ENCODE peak calls at places on chromosomes 6 and 20, in four cellular contexts. E is GM12878, Z is K562, O is HepG2. W is an unnamed sample.

GRCh38 chr6:25384967-25385366 is 105.8 kb downstream of the CARMIL1 start:
- DNase-seq in O (no peak), Z (no peak), E (no peak), W (no peak)

GRCh38 chr6:4852938-4853337 is 76.7 kb downstream of the CDYL start:
- DNase-seq in E (no peak), O (no peak), Z (no peak), W (no peak)

GRCh38 chr6:47116616-47117015 is 74.5 kb upstream of the ADGRF1 start:
- DNase-seq in E (no peak), Z (no peak), O (no peak), W (no peak)

GRCh38 chr20:18001131-18001921 is 32.5 kb downstream of the MGME1 start:
- DNase-seq in E (no peak), O (peak), Z (no peak), W (no peak)

GRCh38 chr6:71388846-71389543 is 100.4 kb downstream of the OGFRL1 start:
- DNase-seq in E (no peak), O (no peak), Z (no peak), W (no peak)

GRCh38 chr20:11274137-11274536 is 600.3 kb upstream of the JAG1 start:
- DNase-seq in Z (peak), E (no peak), O (peak), W (peak)

GRCh38 chr6:42083530-42083929 is 33.2 kb downstream of the TAF8 start:
- DNase-seq in E (no peak), Z (no peak), O (no peak), W (no peak)

GRCh38 chr6:7674291-7674690 is 51.6 kb upstream of the BMP6 start:
- DNase-seq in O (no peak), E (no peak), Z (no peak), W (no peak)

GRCh38 chr20:40636486-40636885 is 52.5 kb downstream of the MAFB start:
- DNase-seq in Z (no peak), E (no peak), O (no peak), W (no peak)

GRCh38 chr6:43128926-43129325 is 42.1 kb upstream of the SRF start:
- DNase-seq in O (no peak), Z (no peak), E (no peak), W (no peak)

GRCh38 chr20:31698803-31699718 is 23.6 kb downstream of the BCL2L1 start:
- DNase-seq in O (peak), E (no peak), Z (peak), W (no peak)

GRCh38 chr6:169527306-169527705 is 174.5 kb downstream of the WDR27 start:
- DNase-seq in Z (no peak), E (no peak), O (no peak), W (no peak)

GRCh38 chr20:33933469-33933909 is 60.2 kb upstream of the RALY start:
- DNase-seq in E (no peak), O (peak), Z (peak), W (peak)

GRCh38 chr20:19015326-19015725 is 197.1 kb upstream of the SLC24A3 start:
- DNase-seq in O (no peak), E (no peak), Z (no peak), W (no peak)

GRCh38 chr20:40578961-40579360 is 110.1 kb downstream of the MAFB start:
- DNase-seq in E (no peak), Z (no peak), O (no peak), W (no peak)

GRCh38 chr20:37327748-37328147 is 18.2 kb upstream of the SRC start:
- DNase-seq in O (no peak), E (no peak), Z (no peak), W (no peak)

GRCh38 chr6:110239516-110240265 is 59.5 kb downstream of the CDC40 start:
- DNase-seq in Z (peak), O (no peak), E (no peak), W (no peak)

GRCh38 chr6:163533443-163533842 is 118.9 kb downstream of the QKI start:
- DNase-seq in O (peak), E (no peak), Z (peak), W (no peak)

GRCh38 chr20:2799688-2800589 is 488 bp downstream of the CPXM1 start:
- DNase-seq in O (no peak), E (no peak), Z (no peak), W (peak)

GRCh38 chr6:2630362-2630761 is 120.4 kb downstream of the MYLK4 start:
- DNase-seq in Z (peak), E (no peak), O (peak), W (no peak)

DNA sequence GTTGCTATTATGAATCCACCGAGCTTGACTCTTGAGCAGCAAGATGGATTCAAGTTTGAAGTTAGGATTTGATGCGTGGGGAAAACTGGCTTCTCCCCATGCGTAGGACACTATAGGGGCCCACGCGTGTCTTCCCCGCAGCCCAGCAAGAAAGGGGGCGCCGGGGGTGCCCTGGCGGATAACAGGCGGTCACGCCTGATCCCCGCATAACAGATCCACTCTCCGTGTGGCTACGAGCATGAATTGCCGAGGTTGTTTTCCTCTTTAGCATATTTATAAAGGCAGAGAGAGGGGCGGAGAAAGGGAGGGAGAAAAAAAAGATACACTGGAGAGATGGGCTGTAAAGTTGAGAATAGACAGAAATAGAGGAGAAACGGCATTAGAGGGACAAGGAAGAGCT is 32.1 kb downstream of the TFAP2A start:
- DNase-seq in O (no peak), E (no peak), Z (no peak), W (no peak)
- TF ChIP-seq FOXM1 in O (no peak), E (no peak), Z (no peak), W (no peak)

GRCh38 chr6:157761926-157762325 is 61.1 kb upstream of the SNX9 start:
- DNase-seq in E (no peak), Z (no peak), O (no peak), W (no peak)

GRCh38 chr6:157760137-157760536 is 62.9 kb upstream of the SNX9 start:
- DNase-seq in O (no peak), Z (no peak), E (no peak), W (no peak)

GRCh38 chr6:157762636-157763035 is 60.4 kb upstream of the SNX9 start:
- DNase-seq in Z (peak), O (peak), E (no peak), W (no peak)

GRCh38 chr6:157760589-157761330 is 62.3 kb upstream of the SNX9 start:
- DNase-seq in O (no peak), Z (peak), E (no peak), W (no peak)

GRCh38 chr6:157761331-157761921 is 61.6 kb upstream of the SNX9 start:
- DNase-seq in O (no peak), E (peak), Z (no peak), W (no peak)
- TF ChIP-seq TARDBP in O (no peak), E (no peak), Z (no peak), W (no peak)

GRCh38 chr6:154367839-154368695 is 11.5 kb upstream of the IPCEF1 start:
- DNase-seq in Z (no peak), E (no peak), O (no peak), W (no peak)
- TF ChIP-seq FOXM1 in Z (no peak), E (no peak), O (no peak), W (no peak)

DNA sequence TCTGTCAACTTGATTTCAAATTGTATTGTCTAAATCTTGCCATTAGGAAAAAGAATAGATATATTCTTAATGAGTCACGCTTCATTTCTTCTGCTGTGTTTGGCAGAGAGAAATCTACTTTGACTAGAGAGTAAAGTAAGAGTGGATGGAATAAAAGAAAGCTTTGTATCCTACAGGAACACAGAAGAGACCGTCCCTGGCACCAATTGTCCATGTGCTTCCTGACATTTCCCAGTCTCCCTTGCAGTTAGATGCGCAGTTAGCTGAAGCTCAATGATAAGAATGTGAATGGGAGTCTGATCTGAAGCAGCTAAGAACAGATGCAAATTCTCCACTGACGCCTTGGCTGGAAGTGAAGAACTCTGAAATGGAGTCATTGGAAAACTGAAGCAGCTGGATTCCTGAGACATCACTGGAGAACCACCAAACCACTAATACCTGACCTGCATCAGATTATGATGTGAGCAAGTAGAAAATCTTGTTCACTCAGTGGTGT is 528.2 kb upstream of the MARCKS start:
- DNase-seq in E (no peak), O (no peak), Z (no peak), W (no peak)
- TF ChIP-seq TARDBP in E (no peak), O (no peak), Z (no peak), W (no peak)

GRCh38 chr6:106315765-106316375 is 9.7 kb downstream of the ATG5 start:
- DNase-seq in Z (peak), O (no peak), E (no peak), W (no peak)
- TF ChIP-seq FOXM1 in Z (no peak), O (no peak), E (no peak), W (no peak)

GRCh38 chr6:113636357-113636824 is 220.8 kb upstream of the MARCKS start:
- DNase-seq in O (peak), Z (no peak), E (no peak), W (peak)
- TF ChIP-seq TARDBP in O (no peak), Z (no peak), E (no peak), W (no peak)

GRCh38 chr6:12602951-12603710 is 113.4 kb upstream of the PHACTR1 start:
- DNase-seq in Z (peak), O (peak), E (no peak), W (peak)
- TF ChIP-seq FOXM1 in Z (no peak), O (no peak), E (no peak), W (no peak)

DNA sequence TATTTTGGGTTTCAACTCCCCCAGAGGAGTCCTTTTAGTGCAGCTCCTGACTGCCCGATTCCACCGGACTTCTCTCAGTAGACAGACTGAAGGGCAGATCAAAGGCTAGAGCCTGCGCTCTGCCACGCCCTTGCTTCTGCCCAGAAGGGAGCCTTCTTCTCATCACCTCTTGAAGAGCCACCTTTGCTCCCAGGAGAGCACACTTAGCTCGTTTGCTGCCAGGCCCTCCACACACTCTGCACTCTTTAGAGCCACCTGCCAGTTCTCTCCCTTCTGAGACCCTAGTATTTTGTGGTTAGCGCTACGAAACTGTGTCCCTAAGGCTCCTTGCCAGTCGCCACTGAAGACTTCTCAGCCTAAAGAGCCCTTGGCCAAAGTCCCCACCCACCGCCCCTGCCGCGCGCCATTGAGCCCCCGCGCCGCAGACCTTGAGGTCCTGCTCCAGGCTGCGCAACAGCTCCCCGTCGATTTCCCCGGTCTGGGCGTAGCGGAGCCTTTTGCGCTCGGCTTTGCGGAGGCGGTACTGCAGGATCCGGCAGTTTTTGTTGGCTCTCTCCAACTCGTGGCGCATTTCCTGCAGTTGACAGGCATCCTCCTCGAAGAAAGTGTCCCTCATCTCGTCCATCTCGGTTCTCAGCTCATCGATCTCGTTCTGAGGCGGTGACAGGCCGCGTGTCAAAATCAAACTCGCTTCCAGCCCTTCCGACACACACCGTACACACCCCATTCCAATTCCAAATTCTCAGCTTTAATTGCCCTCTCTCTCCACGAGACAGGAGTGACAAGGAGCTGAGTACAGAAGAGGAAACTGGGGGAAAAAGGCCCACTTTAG is 4.5 kb downstream of the MTCL3 start:
- DNase-seq in Z (no peak), E (no peak), O (no peak), W (no peak)
- TF ChIP-seq TARDBP in Z (no peak), E (no peak), O (no peak), W (no peak)

GRCh38 chr20:24634855-24635254 is 165.4 kb downstream of the SYNDIG1 start:
- DNase-seq in E (no peak), Z (peak), O (peak), W (peak)
- TF ChIP-seq FOXM1 in E (no peak), Z (no peak), O (no peak), W (no peak)

GRCh38 chr6:55888917-55889316 is 13.5 kb upstream of the BMP5 start:
- DNase-seq in O (no peak), E (no peak), Z (no peak), W (no peak)
- TF ChIP-seq TARDBP in O (no peak), E (no peak), Z (no peak), W (no peak)

W was measured in HEK293T.